ENCODE peak calls at places on chromosomes 11 and 22, in six cellular contexts. W is IMR-90, Z is H9, S is neuronal stem cell, Q is H1, L is trophoblast cell. Y is an unnamed sample.

GRCh38 chr11:114197799-114198500 is 98.2 kb upstream of the NNMT start:
- DNase-seq in S (no peak), L (no peak), Q (no peak), Z (no peak), W (peak), Y (peak)

GRCh38 chr11:15707971-15708370 is 593.2 kb downstream of the INSC start:
- DNase-seq in S (no peak), L (no peak), W (peak), Z (peak), Q (no peak), Y (peak)

GRCh38 chr11:130872961-130873360 is 43.3 kb downstream of the SNX19 start:
- DNase-seq in S (no peak), W (peak), Q (no peak), L (no peak), Z (no peak), Y (no peak)

GRCh38 chr22:30940655-30941362 is 27.8 kb downstream of the MORC2 start:
- DNase-seq in Q (no peak), Z (no peak), L (no peak), S (no peak), W (no peak), Y (no peak)

GRCh38 chr11:31802000-31802551 is 9.0 kb downstream of the PAX6 start:
- DNase-seq in Z (no peak), W (no peak), L (no peak), Q (no peak), S (no peak), Y (no peak)

GRCh38 chr11:69943506-69943905 is 124.3 kb upstream of the FGF3 start:
- DNase-seq in L (no peak), S (no peak), Z (no peak), W (no peak), Q (no peak), Y (no peak)

GRCh38 chr11:69729252-69729651 is 25.4 kb upstream of the FGF19 start:
- DNase-seq in L (no peak), S (no peak), Q (no peak), Z (no peak), W (no peak), Y (no peak)

GRCh38 chr11:70343631-70344030 is 54.7 kb upstream of the CTTN start:
- DNase-seq in L (no peak), Q (no peak), Z (no peak), W (no peak), S (no peak), Y (no peak)

GRCh38 chr11:133548641-133549040 is 16.3 kb upstream of the OPCML start:
- DNase-seq in S (no peak), Q (no peak), Z (no peak), W (no peak), L (no peak), Y (no peak)

GRCh38 chr11:12529793-12530192 is 144.4 kb upstream of the TEAD1 start:
- DNase-seq in Z (no peak), Q (no peak), L (no peak), S (no peak), W (peak), Y (peak)

GRCh38 chr11:8328231-8328794 is 64.6 kb upstream of the LMO1 start:
- DNase-seq in Q (no peak), S (no peak), Z (no peak), L (no peak), W (no peak), Y (no peak)

GRCh38 chr22:26800858-26801257 is 143.5 kb downstream of the MIAT start:
- DNase-seq in L (no peak), S (peak), Z (peak), Q (peak), W (peak), Y (peak)

GRCh38 chr22:29334696-29335344 is 19.3 kb upstream of the RASL10A start:
- DNase-seq in Q (no peak), L (no peak), Z (no peak), S (no peak), W (no peak), Y (no peak)

GRCh38 chr11:70760416-70761020 is 362.2 kb downstream of the CTTN start:
- DNase-seq in L (peak), Q (no peak), W (no peak), Z (no peak), S (no peak), Y (no peak)

GRCh38 chr11:1397862-1398505 is 8.2 kb downstream of the BRSK2 start:
- DNase-seq in Q (no peak), Z (no peak), L (no peak), S (no peak), W (no peak), Y (no peak)

GRCh38 chr22:37623075-37624016 is 14.7 kb downstream of the GGA1 start:
- DNase-seq in L (peak), S (peak), Z (peak), W (peak), Q (peak), Y (peak)

GRCh38 chr11:9604134-9604533 is 30.7 kb downstream of the WEE1 start:
- DNase-seq in L (no peak), S (no peak), W (peak), Q (no peak), Z (no peak), Y (no peak)

GRCh38 chr22:47151490-47151889 is 389.0 kb downstream of the TBC1D22A start:
- DNase-seq in Q (no peak), L (no peak), W (peak), S (no peak), Z (no peak), Y (peak)

GRCh38 chr11:2097356-2097997 is 41.7 kb downstream of the IGF2 start:
- DNase-seq in L (no peak), Q (peak), W (peak), S (peak), Z (peak), Y (peak)

GRCh38 chr22:24951942-24952836 is at the start of gene KIAA1671:
- DNase-seq in Q (peak), Z (peak), W (peak), S (peak), L (peak), Y (peak)

GRCh38 chr22:27827586-27828213 is 26.1 kb upstream of the MN1 start:
- DNase-seq in Z (no peak), Q (no peak), L (no peak), W (no peak), S (no peak), Y (no peak)

GRCh38 chr11:78576549-78577097 is 2.0 kb upstream of the NARS2 start:
- DNase-seq in S (no peak), Q (no peak), Z (no peak), L (no peak), W (no peak), Y (no peak)

GRCh38 chr11:5449432-5449831 is 309 bp downstream of the OR51I2 start:
- DNase-seq in S (no peak), Z (no peak), Q (no peak), L (no peak), W (no peak), Y (no peak)

GRCh38 chr22:24827305-24827704 is 21.3 kb downstream of the SGSM1 start:
- DNase-seq in Z (no peak), S (no peak), Q (no peak), L (no peak), W (no peak), Y (no peak)

GRCh38 chr22:43487311-43488030 is 75.7 kb downstream of the MPPED1 start:
- DNase-seq in L (no peak), W (no peak), Z (no peak), Q (no peak), S (no peak), Y (no peak)

GRCh38 chr11:95898782-95899181 is 25.1 kb downstream of the MTMR2 start:
- DNase-seq in Q (no peak), L (no peak), W (no peak), S (no peak), Z (no peak), Y (no peak)

GRCh38 chr11:121199516-121199915 is 93.1 kb upstream of the SC5D start:
- DNase-seq in Z (no peak), W (no peak), S (no peak), L (no peak), Q (no peak), Y (peak)
- H2AFZ ChIP-seq in Z (no peak), W (no peak), S (peak), L (no peak), Q (no peak), Y (no peak)

DNA sequence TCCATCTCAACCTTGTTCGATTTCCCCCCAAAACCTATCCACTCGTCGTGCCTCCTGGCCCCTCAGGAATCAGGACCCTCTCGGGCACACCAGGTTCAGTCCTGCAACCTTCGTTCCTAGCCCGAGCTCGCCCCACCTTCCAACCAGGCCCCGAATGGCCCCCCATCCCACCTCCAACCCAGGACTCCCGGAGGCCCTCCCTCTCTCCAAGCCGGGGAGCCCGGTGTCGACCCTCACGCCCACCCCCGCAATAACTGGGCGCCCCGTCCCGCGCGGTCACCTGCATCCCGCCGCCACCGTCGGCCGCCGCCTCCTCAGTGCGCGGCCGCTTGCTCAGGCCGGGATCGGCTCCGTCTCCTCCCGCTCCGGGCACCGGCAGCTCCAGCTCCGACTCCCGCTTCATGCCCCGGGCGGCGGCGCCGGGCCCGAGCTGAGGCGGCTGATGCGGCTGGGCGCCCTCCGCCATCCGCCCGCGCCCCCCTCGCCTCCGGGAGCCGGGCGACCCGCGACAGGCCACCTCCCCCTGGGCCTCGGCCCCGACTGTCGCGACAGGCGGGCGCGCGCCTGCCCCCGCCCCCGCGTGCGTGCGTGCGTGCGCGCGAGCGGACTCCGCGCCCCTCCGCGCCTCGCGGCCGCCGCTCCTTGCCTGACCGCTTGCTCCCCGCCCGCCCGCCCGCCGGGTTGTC is 521 bp downstream of the RBFOX2 start:
- DNase-seq in L (no peak), S (peak), W (no peak), Q (peak), Z (no peak), Y (no peak)
- H2BK120ac ChIP-seq in L (peak), S (no peak), W (peak), Q (no peak), Z (peak), Y (peak)

DNA sequence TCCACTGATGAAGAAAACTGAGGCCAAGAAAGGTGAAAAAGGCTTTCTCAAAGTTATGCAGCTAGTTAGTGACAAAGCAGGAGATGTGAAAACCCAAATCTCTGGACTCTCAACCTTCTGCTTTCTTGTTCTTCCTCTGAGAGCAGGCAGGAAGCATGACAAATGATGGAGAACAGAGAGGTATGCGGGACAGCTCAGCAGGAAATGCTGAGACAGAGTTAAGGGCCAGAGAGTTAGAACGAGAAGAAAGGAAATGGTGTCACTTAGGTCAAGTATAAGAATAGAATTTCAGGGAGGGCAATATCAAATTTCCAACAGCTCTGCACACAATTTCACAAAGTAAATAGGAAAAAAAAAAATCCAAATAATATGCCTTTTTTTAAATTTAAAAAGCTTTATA is 67.6 kb upstream of the ARHGAP42 start:
- DNase-seq in Q (no peak), S (no peak), L (no peak), Z (no peak), W (peak), Y (peak)
- H2AFZ ChIP-seq in Q (no peak), S (no peak), L (no peak), Z (no peak), W (peak), Y (no peak)

GRCh38 chr11:118918128-118918685 is 7.5 kb downstream of the BCL9L start:
- DNase-seq in Q (no peak), W (peak), S (no peak), Z (peak), L (peak), Y (peak)
- H2BK120ac ChIP-seq in Q (no peak), W (peak), S (peak), Z (no peak), L (peak), Y (peak)

DNA sequence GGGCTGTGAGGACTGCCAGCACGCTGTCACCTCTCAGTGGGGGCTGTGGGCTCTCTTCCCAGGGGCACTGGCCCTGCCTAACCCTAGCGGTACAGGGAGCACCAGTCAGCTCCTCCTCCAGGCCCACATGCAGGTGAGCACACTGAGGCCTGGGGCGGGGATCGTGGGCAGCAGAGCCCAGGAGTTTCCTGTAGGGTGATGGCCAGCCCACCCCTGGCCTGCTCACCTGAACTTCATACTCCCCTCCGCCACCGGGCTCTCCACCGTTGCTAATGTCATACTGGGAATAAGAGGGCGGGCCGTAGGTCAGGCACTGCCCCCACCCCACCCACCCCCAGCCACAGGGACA is 10.0 kb upstream of the TREH start:
- DNase-seq in Z (no peak), S (peak), Q (no peak), L (no peak), W (no peak), Y (no peak)
- H2AFZ ChIP-seq in Z (no peak), S (peak), Q (no peak), L (no peak), W (peak), Y (no peak)

GRCh38 chr11:62725686-62726085 is 1.6 kb downstream of the HNRNPUL2 start:
- DNase-seq in L (no peak), W (no peak), S (no peak), Z (no peak), Q (no peak), Y (no peak)

GRCh38 chr11:62724171-62724570 is 3.1 kb downstream of the HNRNPUL2 start:
- DNase-seq in Z (no peak), L (no peak), W (no peak), Q (no peak), S (no peak), Y (no peak)

GRCh38 chr11:62727833-62728721 is at the start of gene TTC9C:
- DNase-seq in Q (peak), S (peak), W (peak), Z (peak), L (peak), Y (peak)

GRCh38 chr11:62726156-62727006 is 876 bp downstream of the HNRNPUL2 start:
- DNase-seq in Q (no peak), Z (no peak), W (no peak), S (no peak), L (no peak), Y (no peak)

GRCh38 chr11:62727007-62727832 is at the start of gene HNRNPUL2:
- DNase-seq in Q (peak), Z (peak), L (peak), S (peak), W (peak), Y (peak)
- H2BK120ac ChIP-seq in Q (peak), Z (no peak), L (peak), S (peak), W (peak), Y (peak)

GRCh38 chr11:10932976-10933375 is 75.1 kb upstream of the ZBED5 start:
- DNase-seq in S (no peak), L (no peak), Z (no peak), Q (no peak), W (no peak), Y (no peak)
- H2AFZ ChIP-seq in S (no peak), L (no peak), Z (no peak), Q (no peak), W (no peak), Y (no peak)

Y was measured in mesenchymal stem cell.